ENCODE peak calls at places on chromosomes 1 and 21, in nine cellular contexts. J is fibroblast of lung; Q is natural killer cell; I is CD8-positive, alpha-beta T cell; M is fibroblast of mammary gland; W is mucosa of descending colon; Y is endothelial cell; U is cardiac muscle cell; H is bronchial epithelial cell. N is an unnamed sample.

GRCh38 chr1:2378956-2379732 is 12.2 kb downstream of the MORN1 start:
- DNase-seq in M (no peak), U (no peak), J (no peak), Y (no peak), W (no peak), I (peak), H (no peak), Q (no peak), N (no peak)

GRCh38 chr1:77421504-77422233 is 139.8 kb downstream of the AK5 start:
- DNase-seq in H (no peak), I (peak), W (no peak), J (no peak), Q (no peak), M (no peak), Y (no peak), U (no peak), N (no peak)

GRCh38 chr1:219489636-219490035 is 123.3 kb downstream of the ZC3H11B start:
- DNase-seq in M (no peak), I (no peak), Q (no peak), J (no peak), W (no peak), H (no peak), Y (no peak), U (no peak), N (no peak)

GRCh38 chr1:28602536-28603439 is 10.7 kb downstream of the RAB42 start:
- DNase-seq in I (no peak), J (peak), H (peak), Q (no peak), Y (peak), U (peak), W (peak), M (peak), N (no peak)

GRCh38 chr1:21586926-21587601 is 77.8 kb downstream of the ALPL start:
- DNase-seq in I (peak), J (peak), W (peak), U (peak), Y (no peak), M (peak), Q (no peak), H (peak), N (no peak)

GRCh38 chr1:172321429-172321828 is 99.1 kb upstream of the C1orf105 start:
- DNase-seq in Y (no peak), H (no peak), W (no peak), J (peak), Q (no peak), U (no peak), M (peak), I (no peak), N (no peak)

GRCh38 chr1:193472838-193473398 is 286.5 kb upstream of the B3GALT2 start:
- DNase-seq in W (no peak), Q (no peak), I (no peak), Y (no peak), M (no peak), J (no peak), U (no peak), H (no peak), N (no peak)

GRCh38 chr1:205003358-205004145 is 39.5 kb upstream of the CNTN2 start:
- DNase-seq in W (no peak), Q (no peak), H (no peak), I (no peak), U (no peak), M (no peak), J (no peak), Y (no peak), N (no peak)

GRCh38 chr1:1331068-1331965 is at the start of gene TAS1R3:
- DNase-seq in M (no peak), Y (no peak), W (peak), Q (no peak), H (no peak), J (no peak), I (no peak), U (no peak), N (no peak)

GRCh38 chr1:230754831-230755230 is 7.6 kb downstream of the CAPN9 start:
- DNase-seq in Y (no peak), I (no peak), M (peak), H (no peak), J (peak), U (no peak), W (peak), Q (no peak), N (no peak)

GRCh38 chr1:161182214-161182613 is 4.9 kb upstream of the B4GALT3 start:
- DNase-seq in H (peak), M (peak), I (peak), Q (peak), J (peak), U (no peak), W (no peak), Y (no peak), N (no peak)

GRCh38 chr1:59077739-59078503 is 219.0 kb upstream of the FGGY start:
- DNase-seq in Q (no peak), H (no peak), Y (no peak), M (no peak), W (no peak), I (no peak), U (peak), J (no peak), N (no peak)

DNA sequence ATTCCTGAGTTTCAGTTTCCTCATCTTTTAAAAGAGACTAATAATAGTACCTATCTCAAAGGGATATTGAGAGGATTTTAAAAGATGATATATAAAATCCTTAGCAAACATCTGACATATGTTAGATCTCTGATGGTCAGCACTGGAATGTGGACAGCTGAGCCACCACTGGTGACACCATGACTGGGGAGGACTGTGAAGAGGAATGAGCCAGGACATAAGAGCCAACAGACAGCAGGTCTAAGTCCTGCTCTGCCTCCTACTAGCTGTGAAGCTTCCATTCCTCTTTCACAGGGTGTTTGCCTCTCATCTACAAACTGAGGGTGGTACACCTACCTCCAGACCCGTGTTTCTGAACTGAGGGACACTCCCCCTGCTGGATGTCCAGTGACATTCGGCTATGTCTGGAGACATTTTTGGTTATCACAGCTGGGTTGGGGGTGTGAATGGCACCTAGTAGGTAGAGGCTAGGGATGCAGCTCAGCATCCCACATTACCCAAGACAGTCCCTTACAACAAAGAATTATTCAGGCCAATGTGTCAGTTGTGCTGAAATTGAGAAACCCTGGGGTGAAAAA is 109.1 kb upstream of the OLIG2 start:
- DNase-seq in Y (no peak), W (no peak), I (no peak), Q (no peak), H (no peak), U (no peak), M (peak), J (no peak), N (no peak)
- TF ChIP-seq CTCF in Y (peak), W (no peak), I (no peak), Q (peak), H (no peak), U (peak), M (peak), J (peak), N (no peak)

GRCh38 chr1:186491351-186491750 is 30.4 kb upstream of the PDC start:
- DNase-seq in I (no peak), U (no peak), J (no peak), W (no peak), H (no peak), M (no peak), Q (no peak), Y (no peak), N (no peak)

GRCh38 chr1:186483561-186483960 is 22.6 kb upstream of the PDC start:
- DNase-seq in Y (no peak), H (no peak), W (no peak), M (no peak), U (no peak), J (no peak), I (no peak), Q (no peak), N (no peak)

GRCh38 chr1:186486061-186486460 is 25.1 kb upstream of the PDC start:
- DNase-seq in H (no peak), M (no peak), Y (no peak), W (no peak), Q (no peak), U (no peak), J (no peak), I (no peak), N (no peak)

GRCh38 chr1:186482661-186483255 is 21.8 kb upstream of the PDC start:
- DNase-seq in U (peak), W (peak), Y (peak), I (peak), J (peak), H (peak), Q (no peak), M (peak), N (peak)

DNA sequence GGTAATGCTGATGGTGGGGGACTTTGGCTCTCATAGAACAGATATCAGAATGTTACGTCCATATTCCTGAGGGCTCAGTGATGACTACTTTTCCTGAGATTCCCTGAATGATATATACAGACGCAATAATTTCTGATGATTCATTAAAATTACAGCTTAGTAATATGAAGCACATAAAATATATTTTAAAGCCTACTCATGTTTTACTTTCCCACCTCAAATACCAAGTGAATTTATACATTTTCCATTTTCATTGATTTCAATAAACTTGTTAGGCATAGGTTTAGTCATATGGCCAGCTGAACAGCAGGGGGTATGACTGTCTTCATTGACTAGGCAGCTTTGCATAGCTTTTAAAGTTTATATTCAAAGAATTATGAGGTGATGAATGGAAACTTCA is 26.2 kb upstream of the PDC start:
- DNase-seq in Y (no peak), U (no peak), Q (no peak), M (no peak), H (peak), J (peak), I (no peak), W (no peak), N (no peak)
- TF ChIP-seq CTCF in Y (no peak), U (no peak), Q (no peak), M (peak), H (no peak), J (no peak), I (no peak), W (no peak), N (no peak)

DNA sequence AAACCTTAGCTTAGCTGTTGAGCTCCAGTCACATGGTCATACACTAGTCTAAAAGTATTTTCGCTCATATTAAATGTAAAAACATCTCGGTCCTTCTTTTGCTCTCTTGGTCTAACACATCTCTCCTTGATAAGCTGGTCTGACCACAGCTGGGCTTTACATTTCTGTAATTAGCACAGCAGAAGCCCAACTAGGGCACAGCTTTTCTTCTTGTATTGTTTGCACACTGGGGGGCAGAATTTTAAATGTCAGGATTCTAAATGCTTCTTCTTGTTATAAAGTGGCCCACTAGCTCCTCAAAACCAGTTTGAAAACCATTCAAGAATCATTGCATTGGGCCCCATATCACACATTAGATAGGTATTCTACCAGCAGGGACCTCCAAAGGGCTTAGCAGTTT is 289.1 kb upstream of the PKN2 start:
- DNase-seq in I (no peak), H (no peak), W (no peak), J (no peak), U (peak), Q (no peak), M (no peak), Y (no peak), N (no peak)
- TF ChIP-seq CTCF in I (no peak), H (no peak), W (no peak), J (no peak), U (no peak), Q (no peak), M (no peak), Y (no peak), N (no peak)

DNA sequence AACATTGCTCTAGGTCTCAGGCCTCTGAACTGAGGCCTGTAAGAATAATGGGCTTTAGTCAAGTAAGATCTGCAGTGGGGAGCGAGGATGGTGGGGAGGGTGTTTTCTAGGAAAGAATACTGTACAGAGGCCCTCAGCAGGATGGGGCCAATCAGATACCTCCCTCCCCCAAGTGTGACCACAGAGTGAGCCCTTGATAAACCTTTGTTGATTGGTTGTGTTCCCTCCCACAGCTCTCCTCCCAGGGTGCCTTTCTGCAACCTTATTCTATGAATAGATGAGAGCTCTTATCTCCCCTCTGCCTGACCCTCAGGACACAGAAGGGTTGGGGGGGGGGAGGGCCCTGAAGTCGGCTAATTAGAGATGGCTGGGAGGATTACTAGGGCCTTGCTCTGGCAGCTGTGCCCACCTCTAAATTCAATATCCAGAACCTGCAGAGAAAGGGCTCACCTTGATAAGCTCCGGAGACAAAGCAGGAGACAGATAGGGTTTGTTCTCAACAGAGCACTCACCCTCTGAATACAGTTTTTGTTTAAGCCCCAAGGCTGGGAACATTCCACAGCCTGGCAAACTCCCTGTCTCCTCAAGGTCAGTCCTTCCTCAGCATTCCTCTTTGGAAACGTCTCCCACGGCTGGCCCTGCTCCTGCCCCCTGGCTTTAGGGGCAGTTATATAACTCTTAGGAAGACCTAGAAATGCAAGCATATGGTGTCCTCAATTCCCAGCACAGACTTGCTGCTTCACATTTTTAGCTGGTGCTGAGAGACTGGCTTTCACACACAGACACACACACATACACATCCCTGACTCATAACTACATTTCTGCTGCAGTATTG is 42.9 kb downstream of the ATP1A1 start:
- DNase-seq in J (no peak), M (peak), I (no peak), W (no peak), U (peak), Q (no peak), H (no peak), Y (no peak), N (no peak)
- TF ChIP-seq CTCF in J (no peak), M (no peak), I (no peak), W (no peak), U (peak), Q (no peak), H (no peak), Y (no peak), N (no peak)

DNA sequence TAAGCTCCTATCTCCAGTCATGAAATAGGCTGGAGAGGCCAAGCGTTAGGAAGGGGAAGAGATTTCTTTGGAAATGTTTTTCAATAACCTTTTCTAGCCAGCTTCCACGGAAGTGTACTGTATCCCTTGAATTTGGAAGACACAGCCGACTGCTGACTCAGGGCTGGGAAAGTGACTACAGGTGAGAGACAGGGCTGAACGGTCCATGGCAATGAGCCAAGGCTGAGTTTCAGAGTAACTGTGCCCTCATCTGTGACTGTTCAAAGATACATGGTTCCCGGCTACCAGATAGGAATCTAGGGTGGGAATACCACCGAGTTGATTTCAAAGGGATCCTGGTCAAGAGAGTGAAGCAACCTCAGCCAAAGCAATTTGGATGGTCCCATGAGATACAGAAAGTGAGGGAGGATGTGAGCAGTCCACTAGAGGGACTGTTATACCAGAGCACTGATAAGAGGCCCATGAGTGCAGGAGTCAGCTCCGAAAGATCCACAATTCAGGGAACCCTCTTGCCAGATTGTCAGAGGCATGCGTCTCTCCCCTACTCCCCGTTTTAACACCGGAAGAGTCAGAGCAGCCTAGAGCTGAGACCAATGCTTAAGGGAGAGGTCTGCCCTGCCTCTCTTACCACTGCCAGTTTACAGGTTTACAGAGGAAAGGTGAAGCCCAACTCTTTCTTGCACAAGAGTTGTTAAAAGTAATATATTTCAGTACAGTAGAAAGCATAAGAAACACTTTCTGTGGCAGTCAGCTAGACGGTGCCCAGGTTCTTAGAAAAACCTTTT is 3.2 kb upstream of the KRTAP19-8 start:
- DNase-seq in J (no peak), Q (no peak), M (no peak), U (no peak), I (no peak), H (no peak), Y (no peak), W (no peak), N (no peak)
- TF ChIP-seq CTCF in J (no peak), Q (no peak), M (no peak), U (no peak), I (no peak), H (no peak), Y (no peak), W (no peak), N (no peak)

GRCh38 chr1:108644984-108645383 is 15.9 kb downstream of the HENMT1 start:
- DNase-seq in M (no peak), W (peak), I (peak), Y (no peak), H (no peak), J (no peak), U (no peak), Q (peak), N (no peak)

GRCh38 chr1:108645479-108646184 is 15.3 kb downstream of the HENMT1 start:
- DNase-seq in J (no peak), M (no peak), U (no peak), Y (no peak), H (no peak), Q (no peak), W (no peak), I (peak), N (no peak)

GRCh38 chr1:108646265-108646660 is 14.6 kb downstream of the HENMT1 start:
- DNase-seq in U (no peak), H (no peak), M (no peak), Q (no peak), Y (no peak), I (no peak), W (no peak), J (no peak), N (no peak)

GRCh38 chr1:108646661-108647269 is 14.1 kb downstream of the HENMT1 start:
- DNase-seq in H (peak), W (peak), I (peak), Q (peak), U (no peak), J (peak), M (peak), Y (no peak), N (no peak)

GRCh38 chr1:108643492-108644333 is 17.2 kb downstream of the HENMT1 start:
- DNase-seq in W (peak), H (peak), U (peak), M (peak), Q (no peak), Y (no peak), I (peak), J (peak), N (no peak)
- TF ChIP-seq CTCF in W (no peak), H (peak), U (peak), M (peak), Q (peak), Y (no peak), I (peak), J (peak), N (no peak)

N was measured in activated B cell treated with CpG ODN at 0.5 μM for 24 hours.